ENCODE peak calls at places on chromosomes 4 and X, in ten cellular contexts. One of them, this sample, is unnamed.

GRCh38 chr4:48237996-48238645 is 31.5 kb downstream of the TEC start:
- DNase-seq in H54: no peak
- DNase-seq in epithelial cell of prostate: peak
- DNase-seq in pons: peak
- DNase-seq in NCI-H2081 treated with DMSO at 0.1 percent for 48 hours: no peak
- DNase-seq in stimulated activated CD8-positive, alpha-beta memory T cell treated with anti-CD3 and anti-CD28 coated beads, Interleukin-15, amount 100 ng/mL, for 24 hours: no peak
- DNase-seq in stimulated activated CD4-positive, alpha-beta T cell treated with anti-CD3 and anti-CD28 coated beads, Interleukin-15, amount 100 ng/mL, for 1 hour: no peak
- DNase-seq in vagina: no peak
- DNase-seq in EL: peak
- DNase-seq in Calu3: peak
- DNase-seq in this sample: no peak

GRCh38 chrX:65866146-65866545 is 173.7 kb downstream of the VSIG4 start:
- DNase-seq in H54: no peak
- DNase-seq in epithelial cell of prostate: no peak
- DNase-seq in pons: no peak
- DNase-seq in NCI-H2081 treated with DMSO at 0.1 percent for 48 hours: no peak
- DNase-seq in stimulated activated CD8-positive, alpha-beta memory T cell treated with anti-CD3 and anti-CD28 coated beads, Interleukin-15, amount 100 ng/mL, for 24 hours: no peak
- DNase-seq in stimulated activated CD4-positive, alpha-beta T cell treated with anti-CD3 and anti-CD28 coated beads, Interleukin-15, amount 100 ng/mL, for 1 hour: no peak
- DNase-seq in vagina: no peak
- DNase-seq in EL: no peak
- DNase-seq in Calu3: no peak
- DNase-seq in this sample: no peak

GRCh38 chr4:48295116-48295515 is 25.5 kb upstream of the TEC start:
- DNase-seq in H54: no peak
- DNase-seq in epithelial cell of prostate: no peak
- DNase-seq in pons: no peak
- DNase-seq in NCI-H2081 treated with DMSO at 0.1 percent for 48 hours: no peak
- DNase-seq in stimulated activated CD8-positive, alpha-beta memory T cell treated with anti-CD3 and anti-CD28 coated beads, Interleukin-15, amount 100 ng/mL, for 24 hours: no peak
- DNase-seq in stimulated activated CD4-positive, alpha-beta T cell treated with anti-CD3 and anti-CD28 coated beads, Interleukin-15, amount 100 ng/mL, for 1 hour: no peak
- DNase-seq in vagina: no peak
- DNase-seq in EL: no peak
- DNase-seq in Calu3: no peak
- DNase-seq in this sample: no peak

GRCh38 chrX:97895751-97896150 is 1012.0 kb downstream of the RPA4 start:
- DNase-seq in H54: no peak
- DNase-seq in epithelial cell of prostate: no peak
- DNase-seq in pons: no peak
- DNase-seq in NCI-H2081 treated with DMSO at 0.1 percent for 48 hours: no peak
- DNase-seq in stimulated activated CD8-positive, alpha-beta memory T cell treated with anti-CD3 and anti-CD28 coated beads, Interleukin-15, amount 100 ng/mL, for 24 hours: no peak
- DNase-seq in stimulated activated CD4-positive, alpha-beta T cell treated with anti-CD3 and anti-CD28 coated beads, Interleukin-15, amount 100 ng/mL, for 1 hour: no peak
- DNase-seq in vagina: no peak
- DNase-seq in EL: peak
- DNase-seq in Calu3: no peak
- DNase-seq in this sample: no peak

GRCh38 chr4:13522282-13523104 is 21.8 kb downstream of the NKX3-2 start:
- DNase-seq in H54: no peak
- DNase-seq in epithelial cell of prostate: no peak
- DNase-seq in pons: no peak
- DNase-seq in NCI-H2081 treated with DMSO at 0.1 percent for 48 hours: no peak
- DNase-seq in stimulated activated CD8-positive, alpha-beta memory T cell treated with anti-CD3 and anti-CD28 coated beads, Interleukin-15, amount 100 ng/mL, for 24 hours: no peak
- DNase-seq in stimulated activated CD4-positive, alpha-beta T cell treated with anti-CD3 and anti-CD28 coated beads, Interleukin-15, amount 100 ng/mL, for 1 hour: no peak
- DNase-seq in vagina: no peak
- DNase-seq in EL: no peak
- DNase-seq in Calu3: no peak
- DNase-seq in this sample: no peak

GRCh38 chr4:42789168-42789567 is 103.3 kb upstream of the GRXCR1 start:
- DNase-seq in H54: no peak
- DNase-seq in epithelial cell of prostate: no peak
- DNase-seq in pons: no peak
- DNase-seq in NCI-H2081 treated with DMSO at 0.1 percent for 48 hours: no peak
- DNase-seq in stimulated activated CD8-positive, alpha-beta memory T cell treated with anti-CD3 and anti-CD28 coated beads, Interleukin-15, amount 100 ng/mL, for 24 hours: no peak
- DNase-seq in stimulated activated CD4-positive, alpha-beta T cell treated with anti-CD3 and anti-CD28 coated beads, Interleukin-15, amount 100 ng/mL, for 1 hour: no peak
- DNase-seq in vagina: no peak
- DNase-seq in EL: no peak
- DNase-seq in Calu3: no peak
- DNase-seq in this sample: no peak

GRCh38 chrX:22970861-22971260 is 28.9 kb upstream of the DDX53 start:
- DNase-seq in H54: no peak
- DNase-seq in epithelial cell of prostate: no peak
- DNase-seq in pons: no peak
- DNase-seq in NCI-H2081 treated with DMSO at 0.1 percent for 48 hours: no peak
- DNase-seq in stimulated activated CD8-positive, alpha-beta memory T cell treated with anti-CD3 and anti-CD28 coated beads, Interleukin-15, amount 100 ng/mL, for 24 hours: no peak
- DNase-seq in stimulated activated CD4-positive, alpha-beta T cell treated with anti-CD3 and anti-CD28 coated beads, Interleukin-15, amount 100 ng/mL, for 1 hour: no peak
- DNase-seq in vagina: no peak
- DNase-seq in EL: no peak
- DNase-seq in Calu3: no peak
- DNase-seq in this sample: no peak

GRCh38 chrX:42106556-42106955 is 183.2 kb upstream of the CASK start:
- DNase-seq in H54: no peak
- DNase-seq in epithelial cell of prostate: no peak
- DNase-seq in pons: no peak
- DNase-seq in NCI-H2081 treated with DMSO at 0.1 percent for 48 hours: no peak
- DNase-seq in stimulated activated CD8-positive, alpha-beta memory T cell treated with anti-CD3 and anti-CD28 coated beads, Interleukin-15, amount 100 ng/mL, for 24 hours: no peak
- DNase-seq in stimulated activated CD4-positive, alpha-beta T cell treated with anti-CD3 and anti-CD28 coated beads, Interleukin-15, amount 100 ng/mL, for 1 hour: no peak
- DNase-seq in vagina: no peak
- DNase-seq in EL: no peak
- DNase-seq in Calu3: no peak
- DNase-seq in this sample: no peak

GRCh38 chrX:150984164-150984824 is 1.2 kb downstream of the HMGB3 start:
- DNase-seq in H54: peak
- DNase-seq in epithelial cell of prostate: no peak
- DNase-seq in pons: no peak
- DNase-seq in NCI-H2081 treated with DMSO at 0.1 percent for 48 hours: no peak
- DNase-seq in stimulated activated CD8-positive, alpha-beta memory T cell treated with anti-CD3 and anti-CD28 coated beads, Interleukin-15, amount 100 ng/mL, for 24 hours: no peak
- DNase-seq in stimulated activated CD4-positive, alpha-beta T cell treated with anti-CD3 and anti-CD28 coated beads, Interleukin-15, amount 100 ng/mL, for 1 hour: no peak
- DNase-seq in vagina: no peak
- DNase-seq in EL: no peak
- DNase-seq in Calu3: peak
- DNase-seq in this sample: no peak

GRCh38 chr4:1784789-1785591 is 8.1 kb upstream of the FGFR3 start:
- DNase-seq in H54: no peak
- DNase-seq in epithelial cell of prostate: no peak
- DNase-seq in pons: no peak
- DNase-seq in NCI-H2081 treated with DMSO at 0.1 percent for 48 hours: no peak
- DNase-seq in stimulated activated CD8-positive, alpha-beta memory T cell treated with anti-CD3 and anti-CD28 coated beads, Interleukin-15, amount 100 ng/mL, for 24 hours: no peak
- DNase-seq in stimulated activated CD4-positive, alpha-beta T cell treated with anti-CD3 and anti-CD28 coated beads, Interleukin-15, amount 100 ng/mL, for 1 hour: no peak
- DNase-seq in vagina: no peak
- DNase-seq in EL: no peak
- DNase-seq in Calu3: no peak
- DNase-seq in this sample: no peak

GRCh38 chrX:135531813-135532212 is 11.4 kb downstream of the INTS6L start:
- DNase-seq in H54: no peak
- DNase-seq in epithelial cell of prostate: peak
- DNase-seq in pons: no peak
- DNase-seq in NCI-H2081 treated with DMSO at 0.1 percent for 48 hours: no peak
- DNase-seq in stimulated activated CD8-positive, alpha-beta memory T cell treated with anti-CD3 and anti-CD28 coated beads, Interleukin-15, amount 100 ng/mL, for 24 hours: no peak
- DNase-seq in stimulated activated CD4-positive, alpha-beta T cell treated with anti-CD3 and anti-CD28 coated beads, Interleukin-15, amount 100 ng/mL, for 1 hour: no peak
- DNase-seq in vagina: no peak
- DNase-seq in EL: peak
- DNase-seq in Calu3: no peak
- DNase-seq in this sample: no peak

GRCh38 chr4:3491681-3492405 is 28.7 kb downstream of the DOK7 start:
- DNase-seq in H54: no peak
- DNase-seq in epithelial cell of prostate: no peak
- DNase-seq in pons: no peak
- DNase-seq in NCI-H2081 treated with DMSO at 0.1 percent for 48 hours: no peak
- DNase-seq in stimulated activated CD8-positive, alpha-beta memory T cell treated with anti-CD3 and anti-CD28 coated beads, Interleukin-15, amount 100 ng/mL, for 24 hours: no peak
- DNase-seq in stimulated activated CD4-positive, alpha-beta T cell treated with anti-CD3 and anti-CD28 coated beads, Interleukin-15, amount 100 ng/mL, for 1 hour: no peak
- DNase-seq in vagina: no peak
- DNase-seq in EL: peak
- DNase-seq in Calu3: no peak
- DNase-seq in this sample: no peak

This sample was measured in LoVo.